ENCODE peak calls at places on chromosomes 12 and 14, in ten cellular contexts. H, W, O, Q, V, U, Y, C, N and E are unnamed samples.

GRCh38 chr12:130775953-130776856 is 60.1 kb upstream of the RIMBP2 start:
- DNase-seq in H (peak; percentile 39), W (peak; percentile 80), O (peak; percentile 79), Q (peak; percentile 24), V (peak; percentile 90), U (no peak), Y (peak; percentile 72), C (peak; percentile 70), N (peak; percentile 81), E (no peak)

GRCh38 chr12:104673294-104674062 is 216.7 kb downstream of the CHST11 start:
- DNase-seq in H (no peak), W (peak; percentile 19), O (no peak), Q (no peak), V (no peak), U (no peak), Y (no peak), C (no peak), N (peak; percentile 93), E (no peak)

GRCh38 chr12:99686142-99686541 is 38.6 kb downstream of the GARIN6 start:
- DNase-seq in H (no peak), W (no peak), O (no peak), Q (no peak), V (no peak), U (no peak), Y (no peak), C (no peak), N (no peak), E (no peak)

GRCh38 chr12:38775457-38775856 is 129.9 kb downstream of the CPNE8 start:
- DNase-seq in H (no peak), W (no peak), O (no peak), Q (no peak), V (no peak), U (no peak), Y (peak; percentile 12), C (no peak), N (no peak), E (no peak)

GRCh38 chr12:88381456-88381855 is 198.8 kb downstream of the KITLG start:
- DNase-seq in H (no peak), W (no peak), O (no peak), Q (no peak), V (no peak), U (no peak), Y (no peak), C (no peak), N (no peak), E (no peak)

GRCh38 chr14:91752956-91753355 is 21.1 kb upstream of the CATSPERB start:
- DNase-seq in H (no peak), W (no peak), O (no peak), Q (no peak), V (no peak), U (no peak), Y (no peak), C (no peak), N (no peak), E (no peak)

GRCh38 chr12:19850341-19851065 is 411.2 kb downstream of the AEBP2 start:
- DNase-seq in H (no peak), W (peak; percentile 3), O (no peak), Q (no peak), V (peak; percentile 72), U (no peak), Y (no peak), C (no peak), N (peak; percentile 49), E (no peak)

GRCh38 chr12:52022841-52023181 is 16.1 kb downstream of the TAMALIN start:
- DNase-seq in H (no peak), W (no peak), O (no peak), Q (no peak), V (no peak), U (peak; percentile 86), Y (no peak), C (no peak), N (no peak), E (peak; percentile 51)

DNA sequence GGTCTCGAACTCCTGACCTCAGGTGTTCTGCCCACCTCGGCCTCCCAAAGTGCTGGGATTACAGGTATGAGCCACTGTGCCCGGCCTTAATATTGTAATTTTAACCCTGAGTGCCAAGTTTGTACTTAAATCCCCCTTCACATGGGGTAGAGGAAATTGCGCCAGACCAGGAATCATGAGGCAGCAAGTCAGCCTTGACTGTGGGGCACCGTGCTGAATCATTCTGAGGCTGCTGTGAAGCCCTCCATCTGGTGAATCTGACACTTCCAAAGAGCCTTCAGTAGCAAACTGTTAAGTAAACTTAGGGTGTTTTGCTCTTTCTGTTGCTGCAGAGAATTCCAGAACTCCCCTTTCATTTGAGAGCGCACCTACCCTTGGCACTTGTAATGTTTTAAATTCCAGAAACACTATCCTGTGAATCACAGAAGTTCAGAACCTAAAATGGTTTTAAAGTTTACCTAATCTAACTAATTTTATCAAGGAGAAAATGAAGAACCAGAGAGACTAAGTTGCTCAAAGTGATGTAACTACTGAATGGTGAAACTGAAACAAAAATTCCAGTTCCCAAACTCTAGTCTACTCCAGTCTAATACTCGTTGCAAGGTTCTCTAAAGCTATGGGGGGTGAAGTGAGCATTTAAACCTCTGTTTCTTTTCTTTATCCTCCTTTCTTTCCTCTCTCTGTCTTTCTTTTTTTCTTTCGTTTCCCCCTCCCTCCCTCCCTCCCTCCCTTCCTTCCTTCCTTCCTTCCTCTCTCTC is 7.5 kb downstream of the HEBP1 start:
- DNase-seq in H (peak; percentile 35), W (peak; percentile 68), O (no peak), Q (peak; percentile 50), V (peak; percentile 89), U (no peak), Y (no peak), C (no peak), N (peak; percentile 97), E (no peak)
- TF ChIP-seq CTCF in H (no peak), W (no peak), O (no peak), Q (no peak), V (no peak), U (no peak), Y (no peak), C (no peak), N (no peak), E (no peak)

GRCh38 chr12:72273851-72274284 is 1.7 kb downstream of the TRHDE start:
- DNase-seq in H (no peak), W (no peak), O (peak; percentile 48), Q (no peak), V (peak; percentile 30), U (no peak), Y (peak; percentile 65), C (no peak), N (no peak), E (no peak)

GRCh38 chr12:72271741-72272661 is at the start of gene TRHDE:
- DNase-seq in H (no peak), W (peak; percentile 54), O (peak; percentile 71), Q (no peak), V (peak; percentile 76), U (no peak), Y (peak; percentile 44), C (peak; percentile 7), N (peak; percentile 29), E (no peak)

GRCh38 chr12:72273499-72273837 is 1.3 kb downstream of the TRHDE start:
- DNase-seq in H (no peak), W (no peak), O (no peak), Q (no peak), V (no peak), U (no peak), Y (no peak), C (no peak), N (no peak), E (no peak)

GRCh38 chr12:72271401-72271740 is 799 bp upstream of the TRHDE start:
- DNase-seq in H (no peak), W (peak; percentile 45), O (peak; percentile 67), Q (peak; percentile 8), V (peak; percentile 68), U (peak; percentile 83), Y (no peak), C (no peak), N (peak; percentile 12), E (peak; percentile 47)

DNA sequence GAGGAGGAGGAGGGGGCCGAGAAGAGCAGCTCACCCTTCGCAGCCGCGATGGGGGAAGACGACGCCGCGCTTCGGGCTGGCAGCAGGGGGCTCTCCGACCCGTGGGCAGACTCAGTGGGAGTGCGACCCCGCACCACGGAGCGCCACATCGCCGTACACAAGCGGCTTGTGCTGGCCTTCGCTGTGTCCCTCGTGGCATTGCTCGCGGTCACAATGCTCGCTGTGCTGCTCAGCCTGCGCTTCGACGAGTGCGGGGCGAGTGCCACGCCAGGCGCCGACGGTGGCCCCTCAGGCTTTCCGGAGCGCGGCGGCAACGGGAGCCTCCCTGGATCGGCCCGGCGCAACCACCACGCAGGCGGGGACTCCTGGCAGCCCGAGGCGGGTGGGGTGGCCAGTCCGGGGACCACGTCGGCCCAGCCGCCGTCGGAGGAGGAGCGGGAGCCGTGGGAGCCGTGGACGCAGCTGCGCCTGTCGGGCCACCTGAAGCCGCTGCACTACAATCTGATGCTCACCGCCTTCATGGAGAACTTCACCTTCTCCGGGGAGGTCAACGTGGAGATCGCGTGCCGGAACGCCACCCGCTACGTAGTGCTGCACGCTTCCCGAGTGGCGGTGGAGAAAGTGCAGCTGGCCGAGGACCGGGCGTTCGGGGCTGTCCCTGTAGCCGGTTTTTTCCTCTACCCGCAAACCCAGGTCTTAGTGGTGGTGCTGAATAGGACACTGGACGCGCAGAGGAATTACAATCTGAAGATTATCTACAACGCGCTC is 745 bp downstream of the TRHDE start:
- DNase-seq in H (no peak), W (peak; percentile 63), O (peak; percentile 50), Q (no peak), V (peak; percentile 58), U (no peak), Y (peak; percentile 36), C (no peak), N (no peak), E (peak; percentile 36)
- TF ChIP-seq CTCF in H (no peak), W (peak; percentile 45), O (no peak), Q (no peak), V (peak; percentile 30), U (no peak), Y (no peak), C (no peak), N (no peak), E (peak; percentile 3)

DNA sequence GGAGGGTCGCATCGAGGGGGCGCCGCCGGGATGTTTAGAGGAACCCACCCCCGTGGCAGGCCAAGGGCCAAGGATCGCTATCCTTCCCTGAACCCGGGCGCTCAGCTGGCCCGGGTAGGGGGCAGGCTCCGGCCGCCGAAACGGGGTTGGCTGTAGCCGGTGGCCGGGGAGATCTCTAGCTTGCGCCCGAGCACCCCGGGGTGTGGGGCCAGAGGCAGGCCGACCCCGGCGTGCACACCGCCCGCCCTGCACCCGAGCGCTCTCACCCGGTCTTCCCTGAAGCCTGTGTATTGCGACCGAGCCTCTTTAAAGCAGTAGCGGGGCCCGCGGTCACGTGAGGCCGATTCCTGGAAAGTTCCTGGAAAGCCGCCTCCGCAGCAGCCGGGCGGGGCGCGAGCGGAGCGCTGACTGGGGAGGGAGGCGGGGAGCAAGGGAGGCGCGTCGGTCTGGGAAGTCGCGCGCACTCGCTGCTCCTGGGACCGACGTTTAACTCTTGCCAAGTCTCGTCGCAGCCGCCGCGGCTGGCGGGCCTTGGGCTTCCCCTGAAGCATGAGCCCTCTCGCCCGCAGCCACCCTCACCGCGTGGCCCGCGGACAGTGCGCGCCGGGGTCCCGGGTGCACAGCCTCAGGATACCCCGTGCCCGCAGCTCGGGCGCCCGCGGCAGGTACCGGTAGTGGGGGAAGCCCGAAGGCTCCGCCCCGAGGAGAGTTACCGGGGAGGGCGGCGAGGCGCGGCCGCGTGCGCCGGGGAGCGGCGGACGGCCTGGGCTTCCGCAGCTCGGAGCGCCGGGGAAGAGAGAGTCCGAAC is 1.7 kb upstream of the SOCS2 start:
- DNase-seq in H (peak; percentile 94), W (peak; percentile 97), O (peak; percentile 89), Q (peak; percentile 89), V (peak; percentile 91), U (peak; percentile 99), Y (peak; percentile 94), C (peak; percentile 96), N (peak; percentile 97), E (peak; percentile 56)
- TF ChIP-seq CTCF in H (no peak), W (no peak), O (peak; percentile 27), Q (no peak), V (no peak), U (no peak), Y (no peak), C (no peak), N (no peak), E (no peak)

GRCh38 chr12:119302334-119303132 is 32.0 kb upstream of the CCDC60 start:
- DNase-seq in H (no peak), W (no peak), O (no peak), Q (peak; percentile 31), V (no peak), U (no peak), Y (no peak), C (no peak), N (no peak), E (no peak)
- TF ChIP-seq CTCF in H (no peak), W (no peak), O (no peak), Q (no peak), V (no peak), U (no peak), Y (no peak), C (no peak), N (no peak), E (no peak)